ENCODE peak calls at places on chromosomes 7 and 10, in ten cellular contexts. One of them, this sample, is unnamed.

GRCh38 chr10:69835875-69836727 is 34.4 kb downstream of the COL13A1 start:
- DNase-seq in uterus: no peak
- DNase-seq in HT1080: no peak
- DNase-seq in AML-193: no peak
- DNase-seq in CD4-positive, CD25-positive, alpha-beta regulatory T cell: no peak
- DNase-seq in SHP77: no peak
- DNase-seq in fibroblast of mammary gland: no peak
- DNase-seq in memory B cell: no peak
- DNase-seq in NCI-H1105: no peak
- DNase-seq in activated naive CD4-positive, alpha-beta T cell treated with Interleukin-2 at 50 U/mL for 16 hours: no peak
- DNase-seq in this sample: no peak

GRCh38 chr10:22379059-22379458 is 33.8 kb downstream of the SPAG6 start:
- DNase-seq in CD4-positive, CD25-positive, alpha-beta regulatory T cell: no peak
- DNase-seq in activated naive CD4-positive, alpha-beta T cell treated with Interleukin-2 at 50 U/mL for 16 hours: peak
- DNase-seq in HT1080: peak
- DNase-seq in NCI-H1105: no peak
- DNase-seq in SHP77: no peak
- DNase-seq in AML-193: no peak
- DNase-seq in uterus: no peak
- DNase-seq in fibroblast of mammary gland: no peak
- DNase-seq in memory B cell: no peak
- DNase-seq in this sample: no peak

GRCh38 chr10:114320249-114321116 is 81.4 kb downstream of the VWA2 start:
- DNase-seq in AML-193: no peak
- DNase-seq in HT1080: peak
- DNase-seq in activated naive CD4-positive, alpha-beta T cell treated with Interleukin-2 at 50 U/mL for 16 hours: no peak
- DNase-seq in memory B cell: no peak
- DNase-seq in fibroblast of mammary gland: no peak
- DNase-seq in NCI-H1105: no peak
- DNase-seq in CD4-positive, CD25-positive, alpha-beta regulatory T cell: no peak
- DNase-seq in SHP77: no peak
- DNase-seq in uterus: no peak
- DNase-seq in this sample: no peak

GRCh38 chr7:108030536-108030935 is 27.6 kb upstream of the LAMB1 start:
- DNase-seq in activated naive CD4-positive, alpha-beta T cell treated with Interleukin-2 at 50 U/mL for 16 hours: no peak
- DNase-seq in CD4-positive, CD25-positive, alpha-beta regulatory T cell: no peak
- DNase-seq in AML-193: no peak
- DNase-seq in fibroblast of mammary gland: peak
- DNase-seq in uterus: no peak
- DNase-seq in memory B cell: no peak
- DNase-seq in HT1080: peak
- DNase-seq in NCI-H1105: no peak
- DNase-seq in SHP77: no peak
- DNase-seq in this sample: no peak

GRCh38 chr10:121135512-121135911 is 284.4 kb downstream of the WDR11 start:
- DNase-seq in memory B cell: no peak
- DNase-seq in uterus: no peak
- DNase-seq in SHP77: no peak
- DNase-seq in CD4-positive, CD25-positive, alpha-beta regulatory T cell: no peak
- DNase-seq in HT1080: no peak
- DNase-seq in activated naive CD4-positive, alpha-beta T cell treated with Interleukin-2 at 50 U/mL for 16 hours: no peak
- DNase-seq in NCI-H1105: no peak
- DNase-seq in AML-193: no peak
- DNase-seq in fibroblast of mammary gland: no peak
- DNase-seq in this sample: no peak

GRCh38 chr10:12262278-12262981 is 66.4 kb downstream of the CDC123 start:
- DNase-seq in SHP77: no peak
- DNase-seq in activated naive CD4-positive, alpha-beta T cell treated with Interleukin-2 at 50 U/mL for 16 hours: no peak
- DNase-seq in uterus: no peak
- DNase-seq in memory B cell: no peak
- DNase-seq in NCI-H1105: no peak
- DNase-seq in CD4-positive, CD25-positive, alpha-beta regulatory T cell: no peak
- DNase-seq in HT1080: no peak
- DNase-seq in AML-193: no peak
- DNase-seq in fibroblast of mammary gland: no peak
- DNase-seq in this sample: no peak

GRCh38 chr10:131662851-131663250 is 238.0 kb upstream of the PPP2R2D start:
- DNase-seq in activated naive CD4-positive, alpha-beta T cell treated with Interleukin-2 at 50 U/mL for 16 hours: no peak
- DNase-seq in memory B cell: no peak
- DNase-seq in AML-193: no peak
- DNase-seq in SHP77: no peak
- DNase-seq in HT1080: no peak
- DNase-seq in uterus: no peak
- DNase-seq in CD4-positive, CD25-positive, alpha-beta regulatory T cell: no peak
- DNase-seq in fibroblast of mammary gland: no peak
- DNase-seq in NCI-H1105: no peak
- DNase-seq in this sample: no peak

GRCh38 chr7:43302773-43303172 is 190.3 kb downstream of the HECW1 start:
- DNase-seq in activated naive CD4-positive, alpha-beta T cell treated with Interleukin-2 at 50 U/mL for 16 hours: no peak
- DNase-seq in fibroblast of mammary gland: no peak
- DNase-seq in SHP77: no peak
- DNase-seq in memory B cell: no peak
- DNase-seq in AML-193: no peak
- DNase-seq in NCI-H1105: no peak
- DNase-seq in HT1080: no peak
- DNase-seq in CD4-positive, CD25-positive, alpha-beta regulatory T cell: no peak
- DNase-seq in uterus: no peak
- DNase-seq in this sample: no peak

GRCh38 chr7:99392046-99392445 is 16.4 kb downstream of the PDAP1 start:
- DNase-seq in activated naive CD4-positive, alpha-beta T cell treated with Interleukin-2 at 50 U/mL for 16 hours: no peak
- DNase-seq in AML-193: no peak
- DNase-seq in fibroblast of mammary gland: no peak
- DNase-seq in uterus: no peak
- DNase-seq in HT1080: no peak
- DNase-seq in CD4-positive, CD25-positive, alpha-beta regulatory T cell: no peak
- DNase-seq in SHP77: no peak
- DNase-seq in NCI-H1105: no peak
- DNase-seq in memory B cell: no peak
- DNase-seq in this sample: no peak

This sample was measured in MV-4-11.